ENCODE peak calls at places on chromosomes 1 and 21, in seven cellular contexts. L is H9; O is cardiac fibroblast; Q is progenitor cell of endocrine pancreas; T is OCI-LY7; G is activated CD8-positive, alpha-beta T cell treated with anti-CD3 and anti-CD28 coated beads for 36 hours; I is omental fat pad. W is an unnamed sample.

GRCh38 chr21:16519012-16519411 is 789.2 kb downstream of the USP25 start:
- DNase-seq in L (no peak), O (no peak), Q (no peak), T (no peak), G (no peak), I (no peak), W (no peak)

GRCh38 chr1:198619375-198620140 is 19.3 kb upstream of the PTPRC start:
- DNase-seq in L (no peak), O (no peak), Q (no peak), T (peak), G (peak), I (no peak), W (no peak)

GRCh38 chr21:42027804-42028753 is 17.9 kb upstream of the ZBTB21 start:
- DNase-seq in L (no peak), O (no peak), Q (no peak), T (no peak), G (no peak), I (no peak), W (no peak)

GRCh38 chr1:87449348-87449963 is 120.8 kb downstream of the LMO4 start:
- DNase-seq in L (no peak), O (peak), Q (no peak), T (peak), G (peak), I (no peak), W (no peak)

GRCh38 chr21:43361127-43361492 is 65.8 kb downstream of the SIK1 start:
- DNase-seq in L (no peak), O (no peak), Q (no peak), T (peak), G (peak), I (no peak), W (no peak)

GRCh38 chr1:245715291-245715701 is 560.5 kb downstream of the KIF26B start:
- DNase-seq in L (no peak), O (peak), Q (no peak), T (peak), G (no peak), I (no peak), W (no peak)

GRCh38 chr1:8421721-8422120 is 103.8 kb downstream of the SLC45A1 start:
- DNase-seq in L (no peak), O (no peak), Q (no peak), T (no peak), G (no peak), I (no peak), W (no peak)

GRCh38 chr1:187840557-187840956 is 1011.8 kb downstream of the PLA2G4A start:
- DNase-seq in L (no peak), O (peak), Q (no peak), T (no peak), G (no peak), I (no peak), W (no peak)

GRCh38 chr1:111792249-111792648 is 36.5 kb downstream of the DDX20 start:
- DNase-seq in L (no peak), O (no peak), Q (no peak), T (no peak), G (no peak), I (no peak), W (no peak)

GRCh38 chr1:46522184-46522968 is 29.1 kb downstream of the KNCN start:
- DNase-seq in L (no peak), O (peak), Q (no peak), T (no peak), G (peak), I (peak), W (no peak)

GRCh38 chr1:65104854-65105540 is 43.0 kb upstream of the AK4 start:
- DNase-seq in L (no peak), O (no peak), Q (no peak), T (no peak), G (no peak), I (no peak), W (no peak)

GRCh38 chr1:202078211-202078610 is 44.5 kb upstream of the GPR37L1 start:
- DNase-seq in L (no peak), O (no peak), Q (no peak), T (no peak), G (no peak), I (no peak), W (no peak)

GRCh38 chr1:235919797-235920475 is 53.2 kb upstream of the LYST start:
- DNase-seq in L (peak), O (peak), Q (no peak), T (no peak), G (no peak), I (no peak), W (no peak)

GRCh38 chr1:84348240-84348555 is 46.7 kb downstream of the SAMD13 start:
- DNase-seq in L (no peak), O (peak), Q (no peak), T (no peak), G (no peak), I (no peak), W (no peak)

GRCh38 chr1:192954705-192955265 is 104.4 kb downstream of the UCHL5 start:
- DNase-seq in L (no peak), O (peak), Q (no peak), T (no peak), G (no peak), I (no peak), W (no peak)

GRCh38 chr1:206467915-206468314 is 2.4 kb upstream of the IKBKE start:
- DNase-seq in L (no peak), O (peak), Q (no peak), T (peak), G (peak), I (no peak), W (no peak)

GRCh38 chr1:234620272-234620711 is 10.3 kb upstream of the IRF2BP2 start:
- DNase-seq in L (no peak), O (no peak), Q (no peak), T (no peak), G (no peak), I (no peak), W (no peak)

GRCh38 chr21:43340491-43341348 is 86.2 kb downstream of the SIK1 start:
- DNase-seq in L (no peak), O (peak), Q (no peak), T (no peak), G (no peak), I (no peak), W (no peak)

GRCh38 chr1:62782197-62782886 is 1.6 kb upstream of the ATG4C start:
- DNase-seq in L (no peak), O (peak), Q (no peak), T (no peak), G (no peak), I (no peak), W (no peak)

GRCh38 chr1:100866041-100866900 is 28.4 kb downstream of the EXTL2 start:
- DNase-seq in L (no peak), O (peak), Q (no peak), T (peak), G (no peak), I (no peak), W (no peak)

DNA sequence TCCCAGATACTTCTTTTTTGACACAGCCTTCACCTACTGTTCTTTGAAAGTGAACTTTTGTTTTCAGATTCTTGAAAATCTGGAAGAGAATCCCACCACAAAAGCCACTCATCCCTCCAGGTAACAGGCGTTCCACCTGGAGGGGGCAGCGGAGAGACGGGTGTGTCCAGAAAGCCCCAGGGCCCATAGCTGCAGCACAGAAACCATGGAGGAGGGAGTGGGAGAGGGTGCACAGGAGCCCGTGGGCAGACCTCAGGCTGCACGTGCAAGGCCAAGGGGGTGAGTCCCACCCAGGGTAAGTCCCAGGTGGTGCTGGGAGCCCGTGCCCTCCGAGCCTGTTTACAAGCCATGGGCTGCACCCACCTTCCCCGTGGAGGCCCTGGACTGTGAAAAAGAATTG is 86.5 kb downstream of the PSMG1 start:
- DNase-seq in L (peak), O (no peak), Q (no peak), T (peak), G (no peak), I (no peak), W (no peak)
- TF ChIP-seq CTCF in L (peak), O (peak), Q (peak), T (peak), G (no peak), I (no peak), W (peak)

DNA sequence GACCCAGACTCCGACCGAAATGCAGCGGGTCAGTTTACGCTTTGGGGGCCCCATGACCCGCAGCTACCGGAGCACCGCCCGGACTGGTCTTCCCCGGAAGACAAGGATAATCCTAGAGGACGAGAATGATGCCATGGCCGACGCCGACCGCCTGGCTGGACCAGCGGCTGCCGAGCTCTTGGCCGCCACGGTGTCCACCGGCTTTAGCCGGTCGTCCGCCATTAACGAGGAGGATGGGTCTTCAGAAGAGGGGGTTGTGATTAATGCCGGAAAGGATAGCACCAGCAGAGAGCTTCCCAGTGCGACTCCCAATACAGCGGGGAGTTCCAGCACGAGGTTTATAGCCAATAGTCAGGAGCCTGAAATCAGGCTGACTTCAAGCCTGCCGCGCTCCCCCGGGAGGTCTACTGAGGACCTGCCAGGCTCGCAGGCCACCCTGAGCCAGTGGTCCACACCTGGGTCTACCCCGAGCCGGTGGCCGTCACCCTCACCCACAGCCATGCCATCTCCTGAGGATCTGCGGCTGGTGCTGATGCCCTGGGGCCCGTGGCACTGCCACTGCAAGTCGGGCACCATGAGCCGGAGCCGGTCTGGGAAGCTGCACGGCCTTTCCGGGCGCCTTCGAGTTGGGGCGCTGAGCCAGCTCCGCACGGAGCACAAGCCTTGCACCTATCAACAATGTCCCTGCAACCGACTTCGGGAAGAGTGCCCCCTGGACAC is 534 bp downstream of the C1orf56 start:
- DNase-seq in L (peak), O (peak), Q (peak), T (no peak), G (peak), I (peak), W (peak)
- TF ChIP-seq CTCF in L (peak), O (peak), Q (peak), T (no peak), G (peak), I (no peak), W (no peak)

GRCh38 chr1:24526940-24527542 is 24.4 kb downstream of the RCAN3 start:
- DNase-seq in L (no peak), O (peak), Q (no peak), T (peak), G (peak), I (no peak), W (no peak)
- TF ChIP-seq CTCF in L (peak), O (peak), Q (peak), T (peak), G (peak), I (no peak), W (peak)

GRCh38 chr1:26529655-26530539 is at the start of gene RPS6KA1:
- DNase-seq in L (peak), O (peak), Q (peak), T (peak), G (peak), I (no peak), W (peak)

GRCh38 chr1:26529405-26529654 is 231 bp upstream of the RPS6KA1 start:
- DNase-seq in L (no peak), O (no peak), Q (no peak), T (no peak), G (no peak), I (no peak), W (no peak)

GRCh38 chr1:26531651-26532131 is 2.1 kb downstream of the RPS6KA1 start:
- DNase-seq in L (peak), O (no peak), Q (no peak), T (no peak), G (no peak), I (no peak), W (no peak)

GRCh38 chr1:26530540-26530897 is 958 bp downstream of the RPS6KA1 start:
- DNase-seq in L (peak), O (no peak), Q (no peak), T (peak), G (no peak), I (no peak), W (no peak)

GRCh38 chr1:26530898-26531598 is 1.5 kb downstream of the RPS6KA1 start:
- DNase-seq in L (peak), O (peak), Q (no peak), T (peak), G (no peak), I (no peak), W (no peak)
- TF ChIP-seq CTCF in L (peak), O (peak), Q (peak), T (peak), G (no peak), I (no peak), W (peak)

DNA sequence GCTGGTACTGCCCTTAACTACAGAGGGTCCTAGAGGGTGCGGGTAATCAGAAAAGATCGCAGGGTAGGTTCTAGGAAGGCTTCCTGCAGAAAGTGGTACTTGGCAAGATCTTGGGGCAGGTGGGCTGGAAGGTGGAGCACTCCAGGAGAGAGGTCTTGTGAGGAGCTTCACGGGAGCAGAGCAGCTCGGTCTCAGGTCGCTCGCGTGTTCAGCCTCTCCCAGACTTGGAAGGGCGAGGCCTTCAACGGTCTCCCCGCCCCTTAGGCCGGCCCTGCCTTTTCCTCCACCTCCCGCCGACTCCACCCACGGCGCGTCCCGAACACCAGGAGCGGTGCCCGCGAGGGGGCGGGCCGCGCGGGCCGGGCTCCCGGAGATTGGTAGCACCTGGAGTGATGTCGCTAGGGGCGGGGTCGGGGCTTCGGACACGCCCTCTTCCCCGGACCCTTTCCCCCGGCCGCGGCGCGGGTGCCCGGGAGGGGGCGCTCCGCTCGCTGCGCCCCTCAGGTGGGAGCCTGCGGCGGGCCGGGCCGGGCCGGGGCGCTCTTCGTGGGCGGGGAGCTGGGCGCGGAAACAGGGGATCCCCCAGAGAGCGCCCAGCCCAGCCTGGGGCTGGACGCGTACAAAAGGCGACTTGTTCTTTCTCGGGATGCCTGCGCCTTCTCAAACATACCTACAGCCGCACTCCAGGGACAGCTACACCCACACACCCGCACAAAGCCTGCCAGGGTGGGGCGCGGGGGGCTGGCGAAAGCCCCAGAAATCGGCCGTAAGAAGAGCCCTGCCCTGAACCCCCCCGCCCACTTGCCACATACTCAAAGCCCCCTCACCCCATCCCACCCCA is 35.5 kb downstream of the AHDC1 start:
- DNase-seq in L (peak), O (peak), Q (peak), T (peak), G (peak), I (peak), W (peak)
- TF ChIP-seq CTCF in L (peak), O (no peak), Q (peak), T (peak), G (peak), I (no peak), W (peak)

GRCh38 chr21:39714331-39714730 is 30.7 kb upstream of the IGSF5 start:
- DNase-seq in L (no peak), O (no peak), Q (no peak), T (no peak), G (no peak), I (no peak), W (no peak)

GRCh38 chr21:39710866-39711265 is 34.1 kb upstream of the IGSF5 start:
- DNase-seq in L (no peak), O (no peak), Q (no peak), T (no peak), G (no peak), I (no peak), W (no peak)

GRCh38 chr21:39715804-39716397 is 29.1 kb upstream of the IGSF5 start:
- DNase-seq in L (peak), O (peak), Q (peak), T (peak), G (peak), I (peak), W (no peak)

GRCh38 chr21:39713905-39714304 is 31.1 kb upstream of the IGSF5 start:
- DNase-seq in L (no peak), O (peak), Q (no peak), T (no peak), G (no peak), I (no peak), W (no peak)

GRCh38 chr21:39712976-39713375 is 32.0 kb upstream of the IGSF5 start:
- DNase-seq in L (peak), O (no peak), Q (no peak), T (no peak), G (no peak), I (no peak), W (no peak)
- TF ChIP-seq CTCF in L (peak), O (no peak), Q (peak), T (peak), G (no peak), I (no peak), W (no peak)

W was measured in D721Med.